ENCODE peak calls at places on chromosomes 13 and 19, in four cellular contexts. Y is NCI-H69, T is nucleus accumbens, E is neuronal stem cell. N is an unnamed sample.

GRCh38 chr13:27476943-27477681 is 26.7 kb upstream of the MTIF3 start:
- DNase-seq in Y (peak; percentile 60), T (no peak), E (no peak), N (no peak)

GRCh38 chr19:16573925-16574324 is 1.7 kb upstream of the SLC35E1 start:
- DNase-seq in Y (no peak), T (no peak), E (no peak), N (no peak)

GRCh38 chr13:99812611-99813010 is 159.0 kb downstream of the ZIC5 start:
- DNase-seq in Y (no peak), T (no peak), E (no peak), N (peak; percentile 29)

GRCh38 chr13:98452851-98453250 is 124.1 kb downstream of the STK24 start:
- DNase-seq in Y (no peak), T (peak; percentile 10), E (no peak), N (no peak)

GRCh38 chr19:49676136-49676689 is 858 bp upstream of the PRMT1 start:
- DNase-seq in Y (peak; percentile 97), T (no peak), E (peak; percentile 96), N (peak; percentile 94)

GRCh38 chr19:10292206-10292788 is 2.5 kb downstream of the ICAM5 start:
- DNase-seq in Y (peak; percentile 80), T (peak; percentile 55), E (peak; percentile 77), N (peak; percentile 65)

GRCh38 chr13:44191504-44192171 is 182.0 kb upstream of the SERP2 start:
- DNase-seq in Y (peak; percentile 96), T (peak; percentile 18), E (peak; percentile 59), N (peak; percentile 89)

GRCh38 chr13:44403720-44404063 is 30.1 kb downstream of the SERP2 start:
- DNase-seq in Y (peak; percentile 93), T (peak; percentile 5), E (no peak), N (no peak)

N was measured in NCI-H1694.